ENCODE peak calls at places on chromosomes 4 and X, in four cellular contexts. H is CD8-positive, alpha-beta memory T cell; K is mucosa of descending colon; J is A549. I is an unnamed sample.

GRCh38 chrX:70360366-70360765 is 62.7 kb upstream of the GDPD2 start:
- DNase-seq in H (no peak), J (no peak), K (no peak), I (no peak)

GRCh38 chr4:74304136-74304628 is 4.1 kb upstream of the EPGN start:
- DNase-seq in H (no peak), K (no peak), J (no peak), I (no peak)

GRCh38 chr4:90078440-90078839 is 48.8 kb upstream of the CCSER1 start:
- DNase-seq in H (no peak), J (no peak), K (no peak), I (no peak)

GRCh38 chr4:59135248-59135802 is 2025.1 kb upstream of the IGFBP7 start:
- DNase-seq in K (no peak), J (no peak), H (no peak), I (no peak)

GRCh38 chr4:83852085-83852451 is 316.2 kb downstream of the GPAT3 start:
- DNase-seq in J (peak; percentile 5), H (no peak), K (no peak), I (no peak)

GRCh38 chr4:119729815-119730643 is 101.4 kb upstream of the PDE5A start:
- DNase-seq in H (no peak), K (peak; percentile 64), J (peak; percentile 26), I (peak; percentile 41)

GRCh38 chrX:54794795-54795194 is 3.3 kb downstream of the ITIH6 start:
- DNase-seq in J (no peak), K (no peak), H (no peak), I (no peak)

GRCh38 chr4:79913581-79913980 is 159.4 kb downstream of the ANTXR2 start:
- DNase-seq in H (no peak), K (no peak), J (no peak), I (no peak)

GRCh38 chr4:38223801-38224236 is 263.6 kb downstream of the PTTG2 start:
- DNase-seq in H (no peak), J (no peak), K (no peak), I (no peak)

GRCh38 chrX:82556588-82556987 is 951.5 kb upstream of the POU3F4 start:
- DNase-seq in J (no peak), K (no peak), H (no peak), I (no peak)
- H3K4me1 ChIP-seq in J (no peaks in the 10 kb centered on the region), K (no peaks in the 10 kb centered on the region), H (no peaks in the 10 kb centered on the region), I (no peaks in the 10 kb centered on the region)

GRCh38 chr4:169249214-169249973 is 21.4 kb downstream of the SH3RF1 start:
- DNase-seq in J (peak; percentile 30), H (no peak), K (no peak), I (peak; percentile 12)
- H3K4me1 ChIP-seq in J (peaks cover 89% of the 10 kb centered on the region), H (no peaks in the 10 kb centered on the region), K (peaks cover 51% of the 10 kb centered on the region), I (peaks cover 56% of the 10 kb centered on the region)

DNA sequence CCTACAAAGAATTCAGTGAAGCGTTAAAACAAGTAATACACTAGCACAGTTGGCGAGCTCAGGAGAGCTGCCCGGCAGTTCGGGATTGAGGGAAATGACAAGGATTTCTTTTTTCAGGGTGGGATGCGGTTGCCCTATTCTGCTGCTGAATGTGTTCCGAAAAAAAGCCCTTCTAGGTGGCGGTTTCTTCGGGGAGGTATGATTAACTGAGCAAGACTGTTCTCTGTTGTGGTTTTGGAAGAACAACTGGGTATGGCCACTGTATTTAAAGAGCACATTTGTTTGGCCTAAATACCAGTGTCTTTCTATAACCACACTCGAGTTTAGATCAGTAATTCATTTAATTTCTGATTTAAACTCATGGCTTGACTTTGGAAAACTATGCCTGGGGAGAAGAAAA is 459.7 kb upstream of the FAT1 start:
- DNase-seq in H (no peak), J (no peak), K (no peak), I (no peak)
- H3K4me1 ChIP-seq in H (no peaks in the 10 kb centered on the region), J (no peaks in the 10 kb centered on the region), K (no peaks in the 10 kb centered on the region), I (no peaks in the 10 kb centered on the region)

GRCh38 chr4:26076896-26077295 is 162.9 kb downstream of the SMIM20 start:
- DNase-seq in H (no peak), J (no peak), K (no peak), I (no peak)

GRCh38 chr4:26075588-26075987 is 161.6 kb downstream of the SMIM20 start:
- DNase-seq in J (no peak), K (no peak), H (no peak), I (no peak)

GRCh38 chr4:26074672-26075071 is 160.7 kb downstream of the SMIM20 start:
- DNase-seq in K (no peak), H (no peak), J (no peak), I (no peak)

GRCh38 chr4:26076000-26076587 is 162.1 kb downstream of the SMIM20 start:
- DNase-seq in H (no peak), J (no peak), K (no peak), I (no peak)

DNA sequence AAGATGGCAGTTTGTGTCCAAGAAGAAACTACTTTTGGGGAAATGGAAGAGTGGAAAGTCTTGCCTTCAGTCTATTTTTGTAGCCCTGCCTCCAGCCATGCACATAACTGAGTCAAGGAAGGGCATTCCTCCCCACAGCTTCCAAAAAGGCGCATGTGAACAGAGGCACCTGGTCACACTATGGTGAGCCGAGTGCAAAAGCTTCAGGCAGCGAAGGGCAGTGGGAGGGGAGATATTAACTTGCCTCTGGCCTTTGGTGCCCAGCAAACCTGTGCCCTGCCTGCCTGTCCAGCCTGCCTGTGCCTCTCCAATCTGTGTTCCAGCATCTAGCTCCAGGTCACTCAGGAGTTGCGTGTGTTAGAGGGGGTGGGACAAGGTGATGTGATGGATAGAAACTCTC is 163.8 kb downstream of the SMIM20 start:
- DNase-seq in J (no peak), K (no peak), H (no peak), I (no peak)
- H3K4me1 ChIP-seq in J (no peaks in the 10 kb centered on the region), K (no peaks in the 10 kb centered on the region), H (peaks cover 6% of the 10 kb centered on the region), I (no peaks in the 10 kb centered on the region)

GRCh38 chrX:44882635-44883034 is 9.6 kb downstream of the KDM6A start:
- DNase-seq in H (no peak), K (no peak), J (no peak), I (no peak)

GRCh38 chrX:44890247-44890646 is 17.3 kb downstream of the KDM6A start:
- DNase-seq in H (no peak), J (no peak), K (no peak), I (no peak)

GRCh38 chrX:44889824-44890223 is 16.8 kb downstream of the KDM6A start:
- DNase-seq in H (no peak), K (no peak), J (no peak), I (no peak)

GRCh38 chrX:44881549-44881948 is 8.6 kb downstream of the KDM6A start:
- DNase-seq in H (no peak), J (no peak), K (no peak), I (no peak)

GRCh38 chrX:44884944-44885343 is 12.0 kb downstream of the KDM6A start:
- DNase-seq in J (no peak), K (no peak), H (no peak), I (no peak)
- H3K4me1 ChIP-seq in J (peaks cover 4% of the 10 kb centered on the region), K (no peaks in the 10 kb centered on the region), H (peaks cover 23% of the 10 kb centered on the region), I (no peaks in the 10 kb centered on the region)

GRCh38 chr4:26131711-26132110 is 189.1 kb upstream of the RBPJ start:
- DNase-seq in J (no peak), K (no peak), H (peak; percentile 59), I (no peak)
- H3K4me1 ChIP-seq in J (no peaks in the 10 kb centered on the region), K (peaks cover 6% of the 10 kb centered on the region), H (peaks cover 19% of the 10 kb centered on the region), I (no peaks in the 10 kb centered on the region)

DNA sequence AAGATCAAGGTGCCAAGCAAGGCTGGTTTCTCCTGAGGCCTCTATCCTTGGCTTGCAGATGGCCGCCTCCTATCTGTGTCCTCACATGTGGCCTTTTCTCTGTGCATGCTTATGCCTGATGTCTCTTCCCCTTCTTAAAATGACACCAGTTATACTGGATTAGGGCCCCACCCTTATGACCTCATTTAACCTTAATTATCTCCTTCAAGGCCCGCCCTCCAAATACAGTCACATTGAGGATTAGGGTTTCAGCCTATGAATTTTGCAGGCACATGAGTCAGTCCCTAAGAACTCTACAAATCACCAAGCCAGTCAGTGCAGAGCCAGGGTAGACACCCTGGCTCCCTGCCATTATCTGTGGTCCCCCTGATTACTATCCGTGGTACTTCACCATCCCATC is 51.6 kb downstream of the MAML3 start:
- DNase-seq in J (no peak), H (no peak), K (no peak), I (no peak)
- H3K4me1 ChIP-seq in J (peaks cover 94% of the 10 kb centered on the region), H (peaks cover 15% of the 10 kb centered on the region), K (no peaks in the 10 kb centered on the region), I (peaks cover 14% of the 10 kb centered on the region)